ENCODE peak calls at places on chromosomes 5 and 9, in five cellular contexts. P is fibroblast of the aortic adventitia, U is nucleus accumbens, N is posterior vena cava, Z is left kidney. C is an unnamed sample.

GRCh38 chr9:37026085-37026935 is 7.8 kb downstream of the PAX5 start:
- DNase-seq in U (no peak), P (no peak), N (peak; percentile 77), Z (peak; percentile 31), C (no peak)

GRCh38 chr5:149837680-149838269 is 106.8 kb downstream of the PDE6A start:
- DNase-seq in N (peak; percentile 84), Z (peak; percentile 79), U (peak; percentile 35), P (peak; percentile 65), C (peak; percentile 64)

GRCh38 chr9:85700330-85700729 is 41.4 kb downstream of the AGTPBP1 start:
- DNase-seq in N (no peak), P (no peak), Z (no peak), U (no peak), C (no peak)

GRCh38 chr5:178069909-178070308 is 43.4 kb upstream of the N4BP3 start:
- DNase-seq in P (peak; percentile 22), U (peak; percentile 2), Z (peak; percentile 25), N (no peak), C (peak; percentile 30)

GRCh38 chr5:120093178-120093577 is 370.9 kb upstream of the PRR16 start:
- DNase-seq in Z (no peak), P (no peak), U (no peak), N (no peak), C (no peak)

GRCh38 chr5:170522211-170523128 is 18.6 kb downstream of the KCNIP1 start:
- DNase-seq in Z (peak; percentile 39), P (peak; percentile 39), U (no peak), N (no peak), C (peak; percentile 14)

GRCh38 chr9:100286257-100286656 is 66.5 kb downstream of the TEX10 start:
- DNase-seq in Z (no peak), P (no peak), U (no peak), N (no peak), C (no peak)

GRCh38 chr5:52648726-52649125 is 139.0 kb upstream of the ITGA1 start:
- DNase-seq in N (no peak), P (no peak), Z (no peak), U (peak; percentile 29), C (no peak)

GRCh38 chr9:250039-250438 is 35.4 kb downstream of the DOCK8 start:
- DNase-seq in P (no peak), N (no peak), U (no peak), Z (peak; percentile 12), C (no peak)

GRCh38 chr5:110517396-110517795 is 209.1 kb downstream of the TMEM232 start:
- DNase-seq in U (no peak), P (no peak), Z (peak; percentile 39), N (no peak), C (no peak)

GRCh38 chr5:6473284-6473683 is 24.6 kb downstream of the UBE2QL1 start:
- DNase-seq in N (no peak), P (no peak), U (no peak), Z (no peak), C (no peak)

GRCh38 chr9:92607773-92608172 is 62.2 kb downstream of the IPPK start:
- DNase-seq in U (no peak), P (peak; percentile 78), Z (peak; percentile 79), N (no peak), C (no peak)

GRCh38 chr5:112923148-112923917 is 1.3 kb upstream of the REEP5 start:
- DNase-seq in Z (no peak), P (no peak), U (no peak), N (no peak), C (no peak)

GRCh38 chr9:126587187-126588185 is 26.2 kb upstream of the LMX1B start:
- DNase-seq in Z (peak; percentile 90), N (no peak), P (peak; percentile 31), U (peak; percentile 84), C (peak; percentile 6)

C was measured in amniotic epithelial cell.